ENCODE peak calls at places on chromosome X, in four cellular contexts. One of them, this sample, is unnamed.

GRCh38 chrX:129961180-129962083 is 21.0 kb upstream of the BCORL1 start:
- DNase-seq in AG09309: no peak
- DNase-seq in lower leg skin: peak; percentile 92
- DNase-seq in NB4: peak; percentile 95
- DNase-seq in this sample: peak; percentile 72

GRCh38 chrX:40468033-40468979 is 112.5 kb upstream of the ATP6AP2 start:
- DNase-seq in AG09309: no peak
- DNase-seq in lower leg skin: no peak
- DNase-seq in NB4: peak; percentile 83
- DNase-seq in this sample: peak; percentile 42

GRCh38 chrX:105658136-105658535 is 164.2 kb upstream of the NRK start:
- DNase-seq in AG09309: no peak
- DNase-seq in lower leg skin: no peak
- DNase-seq in NB4: no peak
- DNase-seq in this sample: no peak

GRCh38 chrX:74104356-74105065 is 199.5 kb upstream of the ZCCHC13 start:
- DNase-seq in AG09309: peak; percentile 33
- DNase-seq in lower leg skin: no peak
- DNase-seq in NB4: no peak
- DNase-seq in this sample: no peak

GRCh38 chrX:44400588-44400987 is 57.1 kb upstream of the EFHC2 start:
- DNase-seq in AG09309: peak; percentile 66
- DNase-seq in lower leg skin: no peak
- DNase-seq in NB4: peak; percentile 51
- DNase-seq in this sample: no peak

GRCh38 chrX:19388064-19388679 is 44.4 kb downstream of the PDHA1 start:
- DNase-seq in AG09309: no peak
- DNase-seq in lower leg skin: peak; percentile 37
- DNase-seq in NB4: no peak
- DNase-seq in this sample: no peak

GRCh38 chrX:154309041-154309775 is 13.6 kb downstream of the TKTL1 start:
- DNase-seq in AG09309: no peak
- DNase-seq in lower leg skin: no peak
- DNase-seq in NB4: no peak
- DNase-seq in this sample: peak; percentile 31

GRCh38 chrX:52574416-52575275 is 57.8 kb upstream of the XAGE1B start:
- DNase-seq in AG09309: peak; percentile 24
- DNase-seq in lower leg skin: no peak
- DNase-seq in NB4: peak; percentile 58
- DNase-seq in this sample: no peak

GRCh38 chrX:133413218-133413925 is 1.9 kb downstream of the GPC4 start:
- DNase-seq in AG09309: no peak
- DNase-seq in lower leg skin: no peak
- DNase-seq in NB4: no peak
- DNase-seq in this sample: no peak

GRCh38 chrX:23616361-23616760 is 50.9 kb upstream of the PRDX4 start:
- DNase-seq in AG09309: peak; percentile 4
- DNase-seq in lower leg skin: no peak
- DNase-seq in NB4: peak; percentile 29
- DNase-seq in this sample: no peak

GRCh38 chrX:11464360-11464759 is 171.1 kb downstream of the AMELX start:
- DNase-seq in AG09309: no peak
- DNase-seq in lower leg skin: no peak
- DNase-seq in NB4: no peak
- DNase-seq in this sample: no peak

GRCh38 chrX:31704938-31705337 is 633.1 kb upstream of the FTHL17 start:
- DNase-seq in AG09309: no peak
- DNase-seq in lower leg skin: no peak
- DNase-seq in NB4: no peak
- DNase-seq in this sample: no peak

GRCh38 chrX:127324128-127324527 is 504.6 kb downstream of the PRR32 start:
- DNase-seq in AG09309: no peak
- DNase-seq in lower leg skin: no peak
- DNase-seq in NB4: no peak
- DNase-seq in this sample: no peak

GRCh38 chrX:153627675-153628111 is 19.3 kb upstream of the DUSP9 start:
- DNase-seq in AG09309: no peak
- DNase-seq in lower leg skin: no peak
- DNase-seq in NB4: no peak
- DNase-seq in this sample: peak; percentile 36

GRCh38 chrX:15737188-15737956 is 698 bp upstream of the CA5B start:
- DNase-seq in AG09309: no peak
- DNase-seq in lower leg skin: no peak
- DNase-seq in NB4: no peak
- DNase-seq in this sample: no peak

GRCh38 chrX:147900349-147900748 is 11.4 kb upstream of the FMR1 start:
- DNase-seq in AG09309: no peak
- DNase-seq in lower leg skin: no peak
- DNase-seq in NB4: no peak
- DNase-seq in this sample: no peak

GRCh38 chrX:31609130-31609529 is 537.3 kb upstream of the FTHL17 start:
- DNase-seq in AG09309: peak; percentile 84
- DNase-seq in lower leg skin: no peak
- DNase-seq in NB4: peak; percentile 14
- DNase-seq in this sample: no peak

GRCh38 chrX:45748443-45748842 is 547.8 kb upstream of the DIPK2B start:
- DNase-seq in AG09309: no peak
- DNase-seq in lower leg skin: no peak
- DNase-seq in NB4: no peak
- DNase-seq in this sample: no peak

GRCh38 chrX:153469811-153470410 is 465 bp downstream of the HAUS7 start:
- DNase-seq in AG09309: no peak
- DNase-seq in lower leg skin: no peak
- DNase-seq in NB4: peak; percentile 55
- DNase-seq in this sample: no peak

DNA sequence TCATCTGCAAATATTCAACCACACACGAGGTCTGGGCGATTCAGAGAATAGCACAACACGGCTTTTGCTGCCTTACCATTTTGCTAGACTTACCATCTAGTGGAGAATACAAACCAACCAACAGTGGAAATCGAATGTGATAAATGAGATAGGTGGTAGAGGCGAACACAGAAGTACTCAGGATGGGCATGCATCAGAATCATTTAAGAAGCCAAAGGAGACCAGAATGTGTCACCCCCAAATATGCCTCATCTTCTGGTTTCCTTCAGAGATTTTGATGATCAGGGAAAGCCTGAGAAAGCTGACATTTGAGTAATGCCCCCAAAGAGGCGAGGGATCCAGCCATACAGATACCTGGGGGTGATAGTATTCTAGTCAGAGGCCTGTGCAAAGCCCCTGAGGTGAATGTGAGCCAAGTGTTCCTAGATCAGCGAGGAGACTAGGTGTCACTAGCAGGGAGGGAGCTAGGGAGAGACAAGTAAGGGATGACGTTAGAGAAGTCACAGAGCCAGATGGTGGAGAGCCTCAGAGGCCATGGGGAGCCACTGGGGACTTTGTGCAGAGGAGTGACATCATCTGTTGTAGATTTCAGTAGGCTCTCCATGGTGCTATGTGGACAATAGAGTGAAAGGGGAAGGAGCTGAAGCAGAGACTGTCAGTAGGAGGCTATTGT is 1.7 kb downstream of the MTMR1 start:
- DNase-seq in AG09309: no peak
- DNase-seq in lower leg skin: no peak
- DNase-seq in NB4: peak; percentile 71
- DNase-seq in this sample: no peak
- H3K4me3 ChIP-seq in AG09309: no peak overlapping the region
- H3K4me3 ChIP-seq in lower leg skin: no peak overlapping the region
- H3K4me3 ChIP-seq in NB4: no peak overlapping the region
- H3K4me3 ChIP-seq in this sample: no peak overlapping the region

GRCh38 chrX:138026211-138026610 is 460.3 kb downstream of the ZIC3 start:
- DNase-seq in AG09309: no peak
- DNase-seq in lower leg skin: no peak
- DNase-seq in NB4: peak; percentile 13
- DNase-seq in this sample: no peak
- TF ChIP-seq CTCF in AG09309: peak; percentile 33
- TF ChIP-seq CTCF in lower leg skin: no peak
- TF ChIP-seq CTCF in NB4: peak; percentile 28
- TF ChIP-seq CTCF in this sample: peak; percentile 54

DNA sequence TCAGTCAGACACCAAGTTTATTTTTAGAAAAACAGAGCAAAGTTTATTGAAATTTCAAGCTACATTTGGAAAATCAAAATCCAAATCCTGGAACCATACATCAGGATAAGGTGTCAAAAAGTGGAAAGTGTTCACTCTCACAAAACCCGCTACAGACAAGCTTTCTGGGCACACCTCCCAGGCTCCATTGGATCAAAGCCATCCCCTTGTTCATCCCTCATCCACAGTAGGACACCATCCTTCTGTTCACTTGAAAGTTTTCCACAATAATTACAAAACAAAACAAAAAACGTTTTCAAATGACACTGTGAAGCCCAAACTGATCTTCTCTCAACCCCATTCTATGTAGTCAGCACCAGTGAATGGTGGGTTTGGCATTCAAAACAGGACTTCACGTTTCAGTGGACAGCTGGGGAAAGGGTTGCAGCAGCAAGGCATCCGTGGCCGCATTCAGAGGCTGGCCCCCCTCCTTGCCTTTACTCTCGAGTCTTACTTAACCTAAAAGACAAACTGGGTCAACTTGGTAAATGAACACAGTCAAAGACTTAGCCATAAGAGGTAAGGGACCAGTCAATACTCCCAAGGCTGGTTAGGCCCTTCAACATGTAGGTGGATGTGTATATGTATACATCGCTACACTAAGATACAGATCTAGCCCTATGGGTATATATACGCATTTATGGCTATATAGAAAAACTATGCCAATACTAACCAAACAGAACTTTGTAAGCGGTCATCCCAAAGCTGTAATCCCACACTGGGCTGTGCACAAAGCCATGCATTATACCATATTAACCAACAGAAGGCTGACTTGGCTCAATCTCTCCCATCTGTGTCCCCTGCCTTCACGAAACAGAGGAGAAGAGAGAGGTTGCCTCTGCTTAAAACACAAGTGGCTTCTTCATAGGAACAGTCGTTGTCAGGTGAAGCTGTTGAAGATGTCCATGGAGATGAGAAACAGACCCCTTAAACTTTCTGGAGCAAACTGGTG is 62.1 kb downstream of the TSC22D3 start:
- DNase-seq in AG09309: no peak
- DNase-seq in lower leg skin: peak; percentile 86
- DNase-seq in NB4: no peak
- DNase-seq in this sample: peak; percentile 17
- H3K4me3 ChIP-seq in AG09309: no peak overlapping the region
- H3K4me3 ChIP-seq in lower leg skin: peak overlapping the region; percentile 78
- H3K4me3 ChIP-seq in NB4: no peak overlapping the region
- H3K4me3 ChIP-seq in this sample: no peak overlapping the region

DNA sequence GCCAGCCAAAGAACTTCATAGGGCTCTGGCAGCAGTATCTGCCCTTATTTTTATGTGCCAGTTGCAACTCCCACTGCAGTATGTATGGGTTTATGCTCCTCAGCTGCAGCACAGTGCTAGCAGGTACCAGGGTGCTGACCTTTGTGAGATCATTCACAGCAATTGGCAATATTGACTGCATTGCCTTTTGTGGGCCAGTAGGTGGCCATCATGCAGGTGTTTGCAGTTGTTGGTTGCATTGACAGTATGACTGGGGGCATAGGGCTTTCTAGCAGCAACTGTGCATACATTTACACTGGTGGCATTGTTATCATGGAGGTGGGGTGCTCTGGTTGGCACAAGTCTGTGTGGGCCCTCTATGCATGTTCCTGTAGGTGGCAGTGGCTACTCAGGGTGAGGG is 42.5 kb downstream of the FAAH2 start:
- DNase-seq in AG09309: no peak
- DNase-seq in lower leg skin: no peak
- DNase-seq in NB4: peak; percentile 1
- DNase-seq in this sample: no peak
- TF ChIP-seq CTCF in AG09309: no peak
- TF ChIP-seq CTCF in lower leg skin: no peak
- TF ChIP-seq CTCF in NB4: peak; percentile 18
- TF ChIP-seq CTCF in this sample: peak; percentile 39

DNA sequence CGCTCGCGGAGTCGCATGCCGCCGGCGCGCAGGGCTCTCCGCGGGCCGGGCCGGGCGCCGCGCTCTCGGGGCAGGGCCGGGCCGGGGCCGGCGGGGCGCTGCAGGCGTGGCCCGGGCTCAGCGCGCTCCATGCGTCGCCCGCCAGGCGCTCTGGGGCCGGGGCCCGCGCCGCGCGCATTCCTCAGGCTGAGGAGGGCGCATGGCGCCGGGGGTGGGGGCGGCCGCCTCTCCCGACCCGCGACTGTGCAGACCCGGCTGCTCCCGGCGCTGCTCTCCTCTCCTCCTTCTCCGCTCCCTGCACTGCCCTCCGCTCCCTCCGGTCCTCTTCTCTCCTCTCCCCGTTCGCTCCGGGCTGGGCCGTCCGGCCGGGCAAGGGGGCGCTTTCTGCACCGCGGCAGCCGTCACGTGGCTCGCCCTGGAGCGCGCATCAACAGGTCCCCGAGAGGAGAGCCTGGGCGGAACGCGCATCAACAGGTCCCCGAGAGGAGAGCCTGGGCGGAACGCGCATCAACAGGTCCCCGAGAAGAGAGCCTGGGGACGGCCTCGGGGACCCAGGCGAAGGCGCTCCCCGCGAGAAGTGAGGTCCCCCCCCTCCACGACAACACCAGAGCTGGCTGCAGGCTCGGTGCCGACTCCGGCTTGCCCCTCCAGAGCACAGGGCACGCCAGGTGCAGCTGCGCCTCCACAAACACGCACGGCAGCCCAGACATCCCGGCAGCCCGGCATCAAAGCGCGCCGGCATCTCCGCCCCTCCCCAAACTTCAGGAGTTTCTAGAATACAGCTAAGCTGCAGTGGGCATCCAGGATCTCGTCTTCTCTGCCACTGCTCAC is 12.9 kb downstream of the PPP2R3B start:
- DNase-seq in AG09309: no peak
- DNase-seq in lower leg skin: no peak
- DNase-seq in NB4: no peak
- DNase-seq in this sample: no peak
- H3K4me3 ChIP-seq in AG09309: peak overlapping the region; percentile 41
- H3K4me3 ChIP-seq in lower leg skin: peak overlapping the region; percentile 30
- H3K4me3 ChIP-seq in NB4: no peak overlapping the region
- H3K4me3 ChIP-seq in this sample: no peak overlapping the region

DNA sequence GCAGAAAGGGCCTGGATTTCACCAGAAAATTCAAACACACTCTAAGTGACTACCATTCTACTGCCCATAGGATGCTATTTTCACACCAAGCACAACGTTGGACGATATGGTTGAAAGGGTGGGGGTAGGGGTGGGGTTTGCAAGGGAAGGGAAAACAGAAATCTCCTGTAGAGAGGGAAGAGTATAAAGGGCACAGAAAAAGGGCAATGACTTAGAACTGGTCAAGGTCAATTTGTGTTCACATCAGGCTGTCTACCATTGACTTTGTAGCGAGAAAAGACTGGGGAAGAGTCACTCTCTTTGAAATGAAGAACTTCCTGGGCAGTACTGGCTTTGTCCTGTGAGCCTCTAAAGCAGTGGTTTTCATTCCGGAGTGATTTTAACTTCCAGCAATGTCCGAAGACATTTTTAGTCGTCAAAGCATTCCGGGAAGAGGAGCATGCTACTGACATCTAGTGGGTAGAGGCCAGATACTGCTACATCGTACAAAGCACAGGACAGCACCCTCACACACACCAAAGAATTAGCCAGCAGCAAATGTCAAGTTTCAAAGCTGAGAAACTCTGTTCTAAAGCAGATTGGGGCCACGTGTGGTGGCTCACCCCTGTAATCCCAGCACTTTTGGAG is 48.4 kb upstream of the SLC7A3 start:
- DNase-seq in AG09309: peak; percentile 5
- DNase-seq in lower leg skin: no peak
- DNase-seq in NB4: peak; percentile 20
- DNase-seq in this sample: no peak
- TF ChIP-seq CTCF in AG09309: peak; percentile 60
- TF ChIP-seq CTCF in lower leg skin: no peak
- TF ChIP-seq CTCF in NB4: peak; percentile 23
- TF ChIP-seq CTCF in this sample: no peak